ENCODE peak calls at places on chromosomes 4 and X, in nine cellular contexts. One of them, this sample, is unnamed.

GRCh38 chr4:139651282-139652194 is 14.1 kb upstream of the MGST2 start:
- DNase-seq in MCF 10A: peak; percentile 85
- DNase-seq in GM20000: peak; percentile 62
- DNase-seq in NCI-H345: peak; percentile 58
- DNase-seq in activated T-helper 1 cell treated with anti-CD3 and anti-CD28 coated beads, Interleukin-2, amount 50 U/mL, for 16 hours: peak; percentile 41
- DNase-seq in EL: peak; percentile 75
- DNase-seq in WTC11: peak; percentile 73
- DNase-seq in central memory CD4-positive, alpha-beta T cell: peak; percentile 49
- DNase-seq in A172: peak; percentile 66
- DNase-seq in this sample: no peak

GRCh38 chr4:121199742-121200561 is 35.8 kb upstream of the TNIP3 start:
- DNase-seq in MCF 10A: peak; percentile 17
- DNase-seq in GM20000: peak; percentile 44
- DNase-seq in NCI-H345: no peak
- DNase-seq in activated T-helper 1 cell treated with anti-CD3 and anti-CD28 coated beads, Interleukin-2, amount 50 U/mL, for 16 hours: peak; percentile 11
- DNase-seq in EL: no peak
- DNase-seq in WTC11: no peak
- DNase-seq in central memory CD4-positive, alpha-beta T cell: no peak
- DNase-seq in A172: no peak
- DNase-seq in this sample: no peak

GRCh38 chr4:165692082-165692481 is 181.0 kb upstream of the TLL1 start:
- DNase-seq in MCF 10A: peak; percentile 44
- DNase-seq in GM20000: no peak
- DNase-seq in NCI-H345: no peak
- DNase-seq in activated T-helper 1 cell treated with anti-CD3 and anti-CD28 coated beads, Interleukin-2, amount 50 U/mL, for 16 hours: no peak
- DNase-seq in EL: no peak
- DNase-seq in WTC11: no peak
- DNase-seq in central memory CD4-positive, alpha-beta T cell: no peak
- DNase-seq in A172: no peak
- DNase-seq in this sample: no peak

GRCh38 chr4:100100985-100101384 is 89.3 kb downstream of the DDIT4L start:
- DNase-seq in MCF 10A: no peak
- DNase-seq in GM20000: no peak
- DNase-seq in NCI-H345: no peak
- DNase-seq in activated T-helper 1 cell treated with anti-CD3 and anti-CD28 coated beads, Interleukin-2, amount 50 U/mL, for 16 hours: no peak
- DNase-seq in EL: no peak
- DNase-seq in WTC11: no peak
- DNase-seq in central memory CD4-positive, alpha-beta T cell: no peak
- DNase-seq in A172: no peak
- DNase-seq in this sample: no peak

GRCh38 chr4:29081230-29081955 is 1638.8 kb upstream of the PCDH7 start:
- DNase-seq in MCF 10A: peak; percentile 30
- DNase-seq in GM20000: no peak
- DNase-seq in NCI-H345: no peak
- DNase-seq in activated T-helper 1 cell treated with anti-CD3 and anti-CD28 coated beads, Interleukin-2, amount 50 U/mL, for 16 hours: no peak
- DNase-seq in EL: peak; percentile 20
- DNase-seq in WTC11: no peak
- DNase-seq in central memory CD4-positive, alpha-beta T cell: no peak
- DNase-seq in A172: peak; percentile 5
- DNase-seq in this sample: no peak

GRCh38 chr4:57151481-57151880 is 41.3 kb upstream of the IGFBP7 start:
- DNase-seq in MCF 10A: peak; percentile 98
- DNase-seq in GM20000: no peak
- DNase-seq in NCI-H345: no peak
- DNase-seq in activated T-helper 1 cell treated with anti-CD3 and anti-CD28 coated beads, Interleukin-2, amount 50 U/mL, for 16 hours: no peak
- DNase-seq in EL: no peak
- DNase-seq in WTC11: no peak
- DNase-seq in central memory CD4-positive, alpha-beta T cell: no peak
- DNase-seq in A172: peak; percentile 39
- DNase-seq in this sample: no peak

GRCh38 chrX:38868941-38869378 is 67.7 kb downstream of the MID1IP1 start:
- DNase-seq in MCF 10A: peak; percentile 49
- DNase-seq in GM20000: no peak
- DNase-seq in NCI-H345: no peak
- DNase-seq in activated T-helper 1 cell treated with anti-CD3 and anti-CD28 coated beads, Interleukin-2, amount 50 U/mL, for 16 hours: no peak
- DNase-seq in EL: peak; percentile 65
- DNase-seq in WTC11: no peak
- DNase-seq in central memory CD4-positive, alpha-beta T cell: no peak
- DNase-seq in A172: peak; percentile 11
- DNase-seq in this sample: no peak

GRCh38 chrX:85381602-85382001 is 2.1 kb upstream of the POF1B start:
- DNase-seq in MCF 10A: no peak
- DNase-seq in GM20000: no peak
- DNase-seq in NCI-H345: no peak
- DNase-seq in activated T-helper 1 cell treated with anti-CD3 and anti-CD28 coated beads, Interleukin-2, amount 50 U/mL, for 16 hours: no peak
- DNase-seq in EL: no peak
- DNase-seq in WTC11: no peak
- DNase-seq in central memory CD4-positive, alpha-beta T cell: no peak
- DNase-seq in A172: no peak
- DNase-seq in this sample: no peak

GRCh38 chrX:20363003-20363674 is 96.4 kb upstream of the RPS6KA3 start:
- DNase-seq in MCF 10A: no peak
- DNase-seq in GM20000: no peak
- DNase-seq in NCI-H345: no peak
- DNase-seq in activated T-helper 1 cell treated with anti-CD3 and anti-CD28 coated beads, Interleukin-2, amount 50 U/mL, for 16 hours: no peak
- DNase-seq in EL: no peak
- DNase-seq in WTC11: no peak
- DNase-seq in central memory CD4-positive, alpha-beta T cell: no peak
- DNase-seq in A172: no peak
- DNase-seq in this sample: no peak

GRCh38 chr4:66229885-66230284 is 559.6 kb upstream of the EPHA5 start:
- DNase-seq in MCF 10A: no peak
- DNase-seq in GM20000: no peak
- DNase-seq in NCI-H345: no peak
- DNase-seq in activated T-helper 1 cell treated with anti-CD3 and anti-CD28 coated beads, Interleukin-2, amount 50 U/mL, for 16 hours: no peak
- DNase-seq in EL: no peak
- DNase-seq in WTC11: no peak
- DNase-seq in central memory CD4-positive, alpha-beta T cell: no peak
- DNase-seq in A172: no peak
- DNase-seq in this sample: no peak

GRCh38 chr4:110480031-110480549 is 4.1 kb downstream of the ENPEP start:
- DNase-seq in MCF 10A: peak; percentile 49
- DNase-seq in GM20000: no peak
- DNase-seq in NCI-H345: no peak
- DNase-seq in activated T-helper 1 cell treated with anti-CD3 and anti-CD28 coated beads, Interleukin-2, amount 50 U/mL, for 16 hours: no peak
- DNase-seq in EL: peak; percentile 89
- DNase-seq in WTC11: no peak
- DNase-seq in central memory CD4-positive, alpha-beta T cell: no peak
- DNase-seq in A172: peak; percentile 41
- DNase-seq in this sample: no peak

GRCh38 chr4:73311428-73311827 is 52.8 kb upstream of the ANKRD17 start:
- DNase-seq in MCF 10A: peak; percentile 26
- DNase-seq in GM20000: peak; percentile 3
- DNase-seq in NCI-H345: peak; percentile 21
- DNase-seq in activated T-helper 1 cell treated with anti-CD3 and anti-CD28 coated beads, Interleukin-2, amount 50 U/mL, for 16 hours: no peak
- DNase-seq in EL: peak; percentile 50
- DNase-seq in WTC11: no peak
- DNase-seq in central memory CD4-positive, alpha-beta T cell: no peak
- DNase-seq in A172: peak; percentile 18
- DNase-seq in this sample: no peak

GRCh38 chr4:109735566-109736454 is 5.9 kb upstream of the PLA2G12A start:
- DNase-seq in MCF 10A: no peak
- DNase-seq in GM20000: no peak
- DNase-seq in NCI-H345: no peak
- DNase-seq in activated T-helper 1 cell treated with anti-CD3 and anti-CD28 coated beads, Interleukin-2, amount 50 U/mL, for 16 hours: no peak
- DNase-seq in EL: peak; percentile 21
- DNase-seq in WTC11: no peak
- DNase-seq in central memory CD4-positive, alpha-beta T cell: no peak
- DNase-seq in A172: no peak
- DNase-seq in this sample: no peak

GRCh38 chrX:39716401-39716800 is 381.4 kb downstream of the BCOR start:
- DNase-seq in MCF 10A: no peak
- DNase-seq in GM20000: no peak
- DNase-seq in NCI-H345: no peak
- DNase-seq in activated T-helper 1 cell treated with anti-CD3 and anti-CD28 coated beads, Interleukin-2, amount 50 U/mL, for 16 hours: no peak
- DNase-seq in EL: no peak
- DNase-seq in WTC11: no peak
- DNase-seq in central memory CD4-positive, alpha-beta T cell: no peak
- DNase-seq in A172: no peak
- DNase-seq in this sample: no peak

GRCh38 chr4:180828455-180829018 is 1414.7 kb upstream of the TENM3 start:
- DNase-seq in MCF 10A: peak; percentile 71
- DNase-seq in GM20000: peak; percentile 23
- DNase-seq in NCI-H345: no peak
- DNase-seq in activated T-helper 1 cell treated with anti-CD3 and anti-CD28 coated beads, Interleukin-2, amount 50 U/mL, for 16 hours: no peak
- DNase-seq in EL: peak; percentile 62
- DNase-seq in WTC11: no peak
- DNase-seq in central memory CD4-positive, alpha-beta T cell: no peak
- DNase-seq in A172: peak; percentile 67
- DNase-seq in this sample: no peak

GRCh38 chr4:7873881-7874280 is 65.8 kb downstream of the AFAP1 start:
- DNase-seq in MCF 10A: no peak
- DNase-seq in GM20000: no peak
- DNase-seq in NCI-H345: no peak
- DNase-seq in activated T-helper 1 cell treated with anti-CD3 and anti-CD28 coated beads, Interleukin-2, amount 50 U/mL, for 16 hours: no peak
- DNase-seq in EL: no peak
- DNase-seq in WTC11: no peak
- DNase-seq in central memory CD4-positive, alpha-beta T cell: no peak
- DNase-seq in A172: no peak
- DNase-seq in this sample: no peak

GRCh38 chr4:3221996-3222395 is 27.0 kb upstream of the MSANTD1 start:
- DNase-seq in MCF 10A: no peak
- DNase-seq in GM20000: no peak
- DNase-seq in NCI-H345: no peak
- DNase-seq in activated T-helper 1 cell treated with anti-CD3 and anti-CD28 coated beads, Interleukin-2, amount 50 U/mL, for 16 hours: no peak
- DNase-seq in EL: no peak
- DNase-seq in WTC11: no peak
- DNase-seq in central memory CD4-positive, alpha-beta T cell: no peak
- DNase-seq in A172: no peak
- DNase-seq in this sample: no peak

GRCh38 chr4:37453004-37453360 is 208.4 kb downstream of the NWD2 start:
- DNase-seq in MCF 10A: peak; percentile 89
- DNase-seq in GM20000: peak; percentile 78
- DNase-seq in NCI-H345: peak; percentile 76
- DNase-seq in activated T-helper 1 cell treated with anti-CD3 and anti-CD28 coated beads, Interleukin-2, amount 50 U/mL, for 16 hours: no peak
- DNase-seq in EL: peak; percentile 56
- DNase-seq in WTC11: peak; percentile 45
- DNase-seq in central memory CD4-positive, alpha-beta T cell: peak; percentile 30
- DNase-seq in A172: peak; percentile 61
- DNase-seq in this sample: peak; percentile 66

GRCh38 chr4:47483722-47484121 is 1.4 kb upstream of the ATP10D start:
- DNase-seq in MCF 10A: no peak
- DNase-seq in GM20000: no peak
- DNase-seq in NCI-H345: no peak
- DNase-seq in activated T-helper 1 cell treated with anti-CD3 and anti-CD28 coated beads, Interleukin-2, amount 50 U/mL, for 16 hours: no peak
- DNase-seq in EL: no peak
- DNase-seq in WTC11: no peak
- DNase-seq in central memory CD4-positive, alpha-beta T cell: no peak
- DNase-seq in A172: no peak
- DNase-seq in this sample: no peak

GRCh38 chrX:97551821-97552220 is 668.1 kb downstream of the RPA4 start:
- DNase-seq in MCF 10A: no peak
- DNase-seq in GM20000: no peak
- DNase-seq in NCI-H345: no peak
- DNase-seq in activated T-helper 1 cell treated with anti-CD3 and anti-CD28 coated beads, Interleukin-2, amount 50 U/mL, for 16 hours: no peak
- DNase-seq in EL: no peak
- DNase-seq in WTC11: no peak
- DNase-seq in central memory CD4-positive, alpha-beta T cell: no peak
- DNase-seq in A172: no peak
- DNase-seq in this sample: no peak

GRCh38 chr4:718460-718859 is 12.8 kb downstream of the PCGF3 start:
- DNase-seq in MCF 10A: no peak
- DNase-seq in GM20000: no peak
- DNase-seq in NCI-H345: no peak
- DNase-seq in activated T-helper 1 cell treated with anti-CD3 and anti-CD28 coated beads, Interleukin-2, amount 50 U/mL, for 16 hours: no peak
- DNase-seq in EL: no peak
- DNase-seq in WTC11: no peak
- DNase-seq in central memory CD4-positive, alpha-beta T cell: no peak
- DNase-seq in A172: no peak
- DNase-seq in this sample: no peak

GRCh38 chr4:92303621-92304027 is at the start of gene GRID2:
- DNase-seq in MCF 10A: peak; percentile 36
- DNase-seq in GM20000: no peak
- DNase-seq in NCI-H345: peak; percentile 54
- DNase-seq in activated T-helper 1 cell treated with anti-CD3 and anti-CD28 coated beads, Interleukin-2, amount 50 U/mL, for 16 hours: no peak
- DNase-seq in EL: peak; percentile 4
- DNase-seq in WTC11: peak; percentile 83
- DNase-seq in central memory CD4-positive, alpha-beta T cell: no peak
- DNase-seq in A172: peak; percentile 3
- DNase-seq in this sample: no peak

GRCh38 chrX:40651620-40652223 is 4.4 kb upstream of the CXorf38 start:
- DNase-seq in MCF 10A: peak; percentile 79
- DNase-seq in GM20000: peak; percentile 17
- DNase-seq in NCI-H345: peak; percentile 58
- DNase-seq in activated T-helper 1 cell treated with anti-CD3 and anti-CD28 coated beads, Interleukin-2, amount 50 U/mL, for 16 hours: peak; percentile 43
- DNase-seq in EL: peak; percentile 47
- DNase-seq in WTC11: peak; percentile 33
- DNase-seq in central memory CD4-positive, alpha-beta T cell: peak; percentile 73
- DNase-seq in A172: peak; percentile 49
- DNase-seq in this sample: no peak

GRCh38 chrX:24513416-24513815 is 48.3 kb downstream of the PDK3 start:
- DNase-seq in MCF 10A: no peak
- DNase-seq in GM20000: peak; percentile 48
- DNase-seq in NCI-H345: no peak
- DNase-seq in activated T-helper 1 cell treated with anti-CD3 and anti-CD28 coated beads, Interleukin-2, amount 50 U/mL, for 16 hours: no peak
- DNase-seq in EL: no peak
- DNase-seq in WTC11: no peak
- DNase-seq in central memory CD4-positive, alpha-beta T cell: no peak
- DNase-seq in A172: no peak
- DNase-seq in this sample: no peak

GRCh38 chrX:28628101-28628500 is 40.9 kb downstream of the IL1RAPL1 start:
- DNase-seq in MCF 10A: no peak
- DNase-seq in GM20000: no peak
- DNase-seq in NCI-H345: no peak
- DNase-seq in activated T-helper 1 cell treated with anti-CD3 and anti-CD28 coated beads, Interleukin-2, amount 50 U/mL, for 16 hours: no peak
- DNase-seq in EL: no peak
- DNase-seq in WTC11: no peak
- DNase-seq in central memory CD4-positive, alpha-beta T cell: no peak
- DNase-seq in A172: no peak
- DNase-seq in this sample: no peak

GRCh38 chrX:144801786-144802185 is 445.5 kb upstream of the SPANXN1 start:
- DNase-seq in MCF 10A: peak; percentile 72
- DNase-seq in GM20000: no peak
- DNase-seq in NCI-H345: no peak
- DNase-seq in activated T-helper 1 cell treated with anti-CD3 and anti-CD28 coated beads, Interleukin-2, amount 50 U/mL, for 16 hours: no peak
- DNase-seq in EL: no peak
- DNase-seq in WTC11: no peak
- DNase-seq in central memory CD4-positive, alpha-beta T cell: no peak
- DNase-seq in A172: peak; percentile 93
- DNase-seq in this sample: no peak

GRCh38 chr4:2961411-2962098 is 1.7 kb downstream of the NOP14 start:
- DNase-seq in MCF 10A: peak; percentile 29
- DNase-seq in GM20000: no peak
- DNase-seq in NCI-H345: no peak
- DNase-seq in activated T-helper 1 cell treated with anti-CD3 and anti-CD28 coated beads, Interleukin-2, amount 50 U/mL, for 16 hours: no peak
- DNase-seq in EL: no peak
- DNase-seq in WTC11: no peak
- DNase-seq in central memory CD4-positive, alpha-beta T cell: peak; percentile 28
- DNase-seq in A172: no peak
- DNase-seq in this sample: no peak

GRCh38 chrX:12447448-12448154 is 309.3 kb downstream of the FRMPD4 start:
- DNase-seq in MCF 10A: peak; percentile 80
- DNase-seq in GM20000: no peak
- DNase-seq in NCI-H345: no peak
- DNase-seq in activated T-helper 1 cell treated with anti-CD3 and anti-CD28 coated beads, Interleukin-2, amount 50 U/mL, for 16 hours: no peak
- DNase-seq in EL: peak; percentile 86
- DNase-seq in WTC11: no peak
- DNase-seq in central memory CD4-positive, alpha-beta T cell: no peak
- DNase-seq in A172: peak; percentile 88
- DNase-seq in this sample: no peak

GRCh38 chr4:182144621-182145359 is 98.4 kb upstream of the TENM3 start:
- DNase-seq in MCF 10A: peak; percentile 28
- DNase-seq in GM20000: peak; percentile 41
- DNase-seq in NCI-H345: no peak
- DNase-seq in activated T-helper 1 cell treated with anti-CD3 and anti-CD28 coated beads, Interleukin-2, amount 50 U/mL, for 16 hours: no peak
- DNase-seq in EL: no peak
- DNase-seq in WTC11: peak; percentile 57
- DNase-seq in central memory CD4-positive, alpha-beta T cell: no peak
- DNase-seq in A172: no peak
- DNase-seq in this sample: no peak

GRCh38 chr4:85761803-85762202 is 286.9 kb downstream of the ARHGAP24 start:
- DNase-seq in MCF 10A: no peak
- DNase-seq in GM20000: no peak
- DNase-seq in NCI-H345: no peak
- DNase-seq in activated T-helper 1 cell treated with anti-CD3 and anti-CD28 coated beads, Interleukin-2, amount 50 U/mL, for 16 hours: no peak
- DNase-seq in EL: no peak
- DNase-seq in WTC11: no peak
- DNase-seq in central memory CD4-positive, alpha-beta T cell: no peak
- DNase-seq in A172: no peak
- DNase-seq in this sample: no peak

GRCh38 chr4:80197132-80197573 is at the start of gene PRDM8:
- DNase-seq in MCF 10A: no peak
- DNase-seq in GM20000: no peak
- DNase-seq in NCI-H345: peak; percentile 64
- DNase-seq in activated T-helper 1 cell treated with anti-CD3 and anti-CD28 coated beads, Interleukin-2, amount 50 U/mL, for 16 hours: no peak
- DNase-seq in EL: peak; percentile 46
- DNase-seq in WTC11: no peak
- DNase-seq in central memory CD4-positive, alpha-beta T cell: peak; percentile 45
- DNase-seq in A172: no peak
- DNase-seq in this sample: no peak